ENCODE peak calls at places on chromosomes 4 and X, in seven cellular contexts. G is EL, L is GM06990, C is mammary epithelial cell, E is Right ventricle myocardium inferior, M is NCI-H510A, X is NCI-H226. B is an unnamed sample.

GRCh38 chr4:20255823-20256222 is 4.1 kb downstream of the SLIT2 start:
- DNase-seq in G (peak), L (no peak), C (no peak), E (no peak), M (no peak), X (no peak), B (no peak)

GRCh38 chr4:108433832-108434231 is 186.5 kb upstream of the RPL34 start:
- DNase-seq in G (peak), L (no peak), C (peak), E (no peak), M (no peak), X (no peak), B (peak)

GRCh38 chr4:151407466-151408379 is 1.3 kb upstream of the FHIP1A start:
- DNase-seq in G (no peak), L (peak), C (peak), E (peak), M (peak), X (no peak), B (no peak)

GRCh38 chr4:110636231-110636676 is 13.4 kb upstream of the PITX2 start:
- DNase-seq in G (no peak), L (no peak), C (no peak), E (no peak), M (no peak), X (no peak), B (no peak)

GRCh38 chrX:129472116-129472515 is 51.2 kb downstream of the SMARCA1 start:
- DNase-seq in G (peak), L (no peak), C (peak), E (no peak), M (no peak), X (no peak), B (no peak)

GRCh38 chrX:153689654-153690465 is 2.1 kb downstream of the SLC6A8 start:
- DNase-seq in G (peak), L (no peak), C (peak), E (no peak), M (no peak), X (peak), B (no peak)

GRCh38 chr4:14719053-14719452 is 283.2 kb upstream of the CPEB2 start:
- DNase-seq in G (peak), L (no peak), C (peak), E (no peak), M (no peak), X (peak), B (peak)

GRCh38 chr4:80115368-80116181 is 42.5 kb upstream of the ANTXR2 start:
- DNase-seq in G (peak), L (no peak), C (no peak), E (no peak), M (no peak), X (peak), B (no peak)

GRCh38 chr4:2982012-2982411 is 18.6 kb downstream of the GRK4 start:
- DNase-seq in G (no peak), L (no peak), C (no peak), E (no peak), M (no peak), X (no peak), B (no peak)

GRCh38 chrX:118694628-118695027 is 32.8 kb upstream of the IL13RA1 start:
- DNase-seq in G (peak), L (no peak), C (no peak), E (no peak), M (no peak), X (no peak), B (no peak)

GRCh38 chr4:122364700-122365404 is 14.0 kb upstream of the ADAD1 start:
- DNase-seq in G (peak), L (no peak), C (no peak), E (no peak), M (peak), X (no peak), B (no peak)

GRCh38 chrX:106378616-106379015 is 210.5 kb downstream of the PWWP3B start:
- DNase-seq in G (no peak), L (no peak), C (no peak), E (no peak), M (no peak), X (no peak), B (no peak)

GRCh38 chr4:1989533-1990347 is 19.0 kb downstream of the NELFA start:
- DNase-seq in G (no peak), L (no peak), C (no peak), E (no peak), M (no peak), X (no peak), B (no peak)

GRCh38 chr4:145735330-145735638 is 55.3 kb downstream of the C4orf51 start:
- DNase-seq in G (peak), L (no peak), C (peak), E (no peak), M (no peak), X (peak), B (peak)

B was measured in brain microvascular endothelial cell.